ENCODE peak calls at places on chromosomes 1 and 21, in four cellular contexts. S is CD8-positive, alpha-beta T cell; P is Peyer's patch; E is DND-41. F is an unnamed sample.

GRCh38 chr1:24724345-24725208 is 20.7 kb upstream of the CLIC4 start:
- DNase-seq in S (no peak), P (no peak), E (no peak), F (no peak)

GRCh38 chr1:114164840-114165543 is 11.3 kb upstream of the SYT6 start:
- DNase-seq in S (no peak), P (no peak), E (no peak), F (no peak)

GRCh38 chr1:209132736-209133467 is 450.6 kb upstream of the CAMK1G start:
- DNase-seq in S (no peak), P (peak; percentile 47), E (no peak), F (no peak)

GRCh38 chr1:43304771-43305300 is 4.1 kb downstream of the TIE1 start:
- DNase-seq in S (no peak), P (no peak), E (no peak), F (no peak)

GRCh38 chr1:85579619-85580018 is 942 bp upstream of the CCN1 start:
- DNase-seq in S (no peak), P (no peak), E (no peak), F (no peak)

GRCh38 chr1:228465571-228466146 is 21.5 kb upstream of the RNF187 start:
- DNase-seq in S (no peak), P (no peak), E (no peak), F (no peak)

GRCh38 chr21:38683222-38683621 is 122.5 kb upstream of the ETS2 start:
- DNase-seq in S (no peak), P (no peak), E (no peak), F (no peak)

GRCh38 chr1:53553734-53554509 is 94.7 kb downstream of the DMRTB1 start:
- DNase-seq in S (no peak), P (peak; percentile 25), E (no peak), F (no peak)

GRCh38 chr1:111172463-111172862 is 28.0 kb downstream of the DENND2D start:
- DNase-seq in S (no peak), P (no peak), E (no peak), F (no peak)

GRCh38 chr1:203695116-203695515 is 68.5 kb downstream of the ATP2B4 start:
- DNase-seq in S (no peak), P (no peak), E (no peak), F (no peak)

GRCh38 chr1:246492611-246493245 is 14.4 kb downstream of the SMYD3 start:
- DNase-seq in S (peak; percentile 20), P (peak; percentile 82), E (peak; percentile 60), F (peak; percentile 16)

GRCh38 chr1:116375884-116376733 is 3.1 kb downstream of the ATP1A1 start:
- DNase-seq in S (peak; percentile 43), P (peak; percentile 93), E (peak; percentile 24), F (peak; percentile 50)

GRCh38 chr1:107019166-107019565 is 37.3 kb upstream of the PRMT6 start:
- DNase-seq in S (no peak), P (no peak), E (no peak), F (no peak)

GRCh38 chr1:119739150-119739549 is 27.4 kb downstream of the PHGDH start:
- DNase-seq in S (no peak), P (no peak), E (no peak), F (no peak)

GRCh38 chr1:119737040-119737682 is 25.4 kb downstream of the PHGDH start:
- DNase-seq in S (no peak), P (peak; percentile 50), E (no peak), F (no peak)

GRCh38 chr1:119735217-119735616 is 23.5 kb downstream of the PHGDH start:
- DNase-seq in S (no peak), P (no peak), E (no peak), F (no peak)

GRCh38 chr1:119738100-119738720 is 26.5 kb downstream of the PHGDH start:
- DNase-seq in S (no peak), P (no peak), E (no peak), F (no peak)

GRCh38 chr1:119736649-119737039 is 24.9 kb downstream of the PHGDH start:
- DNase-seq in S (no peak), P (no peak), E (no peak), F (no peak)
- H3K27ac ChIP-seq in S (no peak overlapping the region), P (no peak overlapping the region), E (no peak overlapping the region), F (no peak overlapping the region)

GRCh38 chr1:32536764-32537163 is 2.5 kb upstream of the ZBTB8A start:
- DNase-seq in S (no peak), P (no peak), E (no peak), F (no peak)
- H3K27ac ChIP-seq in S (no peak overlapping the region), P (no peak overlapping the region), E (no peak overlapping the region), F (no peak overlapping the region)

DNA sequence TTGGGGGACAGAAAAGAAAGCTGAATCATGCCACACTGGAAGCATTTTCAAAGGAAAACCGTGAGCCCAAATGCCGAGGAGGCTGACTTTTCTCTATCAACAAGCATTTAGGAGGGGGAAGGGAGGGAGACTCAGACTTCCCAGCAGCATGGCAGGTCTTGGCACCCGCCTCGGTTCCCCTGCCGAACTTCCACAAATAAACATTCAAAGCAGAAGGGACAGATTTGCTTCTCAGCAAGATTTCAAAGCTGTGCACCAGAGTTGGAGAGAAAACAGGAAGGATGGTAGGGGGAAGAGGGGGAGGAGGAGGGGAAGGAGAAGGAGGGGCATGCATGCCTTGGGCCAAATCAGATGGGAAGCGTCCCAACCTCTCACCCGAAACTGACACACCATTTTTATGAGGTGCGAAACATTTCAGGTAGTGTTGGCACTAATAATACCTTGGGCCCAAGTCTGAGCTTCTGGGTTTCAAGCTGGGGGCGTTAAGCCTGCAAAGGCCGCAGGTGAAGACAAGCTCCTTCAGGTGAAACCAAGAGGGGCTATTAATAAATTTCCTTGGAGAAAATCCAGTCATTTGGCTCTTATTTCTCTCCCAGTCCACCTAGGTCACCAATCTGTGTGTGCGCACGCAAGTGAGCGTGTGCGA is 26.4 kb downstream of the ABCA4 start:
- DNase-seq in S (no peak), P (peak; percentile 61), E (peak; percentile 41), F (no peak)
- H3K27ac ChIP-seq in S (no peak overlapping the region), P (peak overlapping the region; percentile 82), E (peak overlapping the region; percentile 95), F (no peak overlapping the region)

DNA sequence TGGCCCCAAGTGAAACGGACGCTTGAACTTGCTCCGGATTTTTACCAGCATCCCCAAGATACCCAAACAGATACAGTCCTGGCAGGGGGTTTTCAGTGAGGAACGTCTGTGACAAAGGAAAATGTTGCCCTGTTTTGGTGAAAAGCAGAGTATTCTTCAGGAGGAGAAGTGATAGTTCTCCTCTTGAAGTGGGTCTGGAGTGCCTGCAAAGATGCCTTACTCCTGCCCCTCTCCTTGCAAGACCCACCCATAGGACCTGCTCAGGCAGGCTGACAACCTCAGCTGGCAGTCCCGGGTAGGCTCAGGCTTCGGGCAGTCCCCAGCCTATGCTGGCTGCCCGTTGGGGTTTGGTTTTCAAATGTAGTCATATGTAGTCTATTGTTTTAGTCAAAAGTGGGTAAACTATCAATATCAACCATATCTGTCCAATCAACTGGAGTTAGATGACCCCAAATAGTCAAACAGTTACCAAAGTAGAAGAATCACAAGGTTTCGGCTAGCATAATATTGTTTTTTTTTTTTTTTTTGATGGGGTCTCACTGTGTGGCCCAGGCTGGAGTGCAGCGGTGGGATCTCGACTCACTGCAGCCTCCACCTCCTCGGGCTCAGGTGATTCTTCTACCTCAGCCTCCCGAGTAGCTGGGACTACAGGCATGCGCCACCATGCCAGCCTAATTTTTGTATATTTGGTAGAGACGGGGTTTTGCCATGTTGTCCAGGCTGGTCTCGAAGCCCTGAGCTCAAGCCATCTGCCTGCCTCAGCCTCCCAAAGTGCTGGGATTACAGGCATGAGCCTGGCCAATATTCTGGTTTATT is 996 bp upstream of the ARL8A start:
- DNase-seq in S (peak; percentile 22), P (no peak), E (peak; percentile 50), F (no peak)
- H3K27ac ChIP-seq in S (no peak overlapping the region), P (peak overlapping the region; percentile 88), E (peak overlapping the region; percentile 75), F (peak overlapping the region; percentile 83)

GRCh38 chr1:244387415-244387814 is 64.3 kb downstream of the ADSS2 start:
- DNase-seq in S (no peak), P (no peak), E (no peak), F (no peak)
- H3K27ac ChIP-seq in S (no peak overlapping the region), P (no peak overlapping the region), E (no peak overlapping the region), F (no peak overlapping the region)

GRCh38 chr1:14825396-14825795 is 226.9 kb downstream of the KAZN start:
- DNase-seq in S (no peak), P (no peak), E (no peak), F (no peak)
- H3K27ac ChIP-seq in S (no peak overlapping the region), P (no peak overlapping the region), E (no peak overlapping the region), F (no peak overlapping the region)

GRCh38 chr1:162264108-162264507 is 112.5 kb downstream of the SPATA46 start:
- DNase-seq in S (no peak), P (no peak), E (no peak), F (no peak)

GRCh38 chr1:162271972-162272371 is 104.7 kb downstream of the SPATA46 start:
- DNase-seq in S (no peak), P (no peak), E (no peak), F (no peak)

GRCh38 chr1:162270016-162270415 is 106.6 kb downstream of the SPATA46 start:
- DNase-seq in S (no peak), P (no peak), E (no peak), F (no peak)

GRCh38 chr1:162265983-162266382 is 110.7 kb downstream of the SPATA46 start:
- DNase-seq in S (no peak), P (no peak), E (no peak), F (no peak)
- H3K27ac ChIP-seq in S (no peak overlapping the region), P (no peak overlapping the region), E (no peak overlapping the region), F (no peak overlapping the region)

DNA sequence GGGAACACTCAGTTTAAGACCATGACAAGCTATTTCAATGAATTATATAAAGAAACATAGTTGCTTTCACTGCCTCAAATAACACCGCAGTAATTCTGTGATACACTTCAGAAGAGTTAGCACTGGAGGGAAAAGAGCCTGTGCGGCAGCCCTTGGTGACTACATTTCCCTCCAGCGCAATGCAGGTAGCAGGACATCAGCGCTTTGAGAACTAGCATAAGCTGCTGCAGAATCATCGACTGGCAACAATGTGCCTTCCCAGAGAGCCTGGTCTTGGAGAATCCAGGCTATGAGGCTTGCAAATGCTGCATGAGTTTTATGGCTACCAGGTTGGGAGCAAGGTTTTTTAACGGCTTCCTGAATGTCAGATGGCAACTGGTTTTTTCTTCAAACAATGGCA is 7.5 kb downstream of the NRIP1 start:
- DNase-seq in S (no peak), P (no peak), E (no peak), F (no peak)
- H3K27ac ChIP-seq in S (no peak overlapping the region), P (peak overlapping the region; percentile 2), E (no peak overlapping the region), F (no peak overlapping the region)

GRCh38 chr1:818611-819291 is 105.0 kb upstream of the SAMD11 start:
- DNase-seq in S (no peak), P (no peak), E (no peak), F (no peak)
- H3K27ac ChIP-seq in S (no peak overlapping the region), P (peak overlapping the region; percentile 72), E (no peak overlapping the region), F (no peak overlapping the region)

DNA sequence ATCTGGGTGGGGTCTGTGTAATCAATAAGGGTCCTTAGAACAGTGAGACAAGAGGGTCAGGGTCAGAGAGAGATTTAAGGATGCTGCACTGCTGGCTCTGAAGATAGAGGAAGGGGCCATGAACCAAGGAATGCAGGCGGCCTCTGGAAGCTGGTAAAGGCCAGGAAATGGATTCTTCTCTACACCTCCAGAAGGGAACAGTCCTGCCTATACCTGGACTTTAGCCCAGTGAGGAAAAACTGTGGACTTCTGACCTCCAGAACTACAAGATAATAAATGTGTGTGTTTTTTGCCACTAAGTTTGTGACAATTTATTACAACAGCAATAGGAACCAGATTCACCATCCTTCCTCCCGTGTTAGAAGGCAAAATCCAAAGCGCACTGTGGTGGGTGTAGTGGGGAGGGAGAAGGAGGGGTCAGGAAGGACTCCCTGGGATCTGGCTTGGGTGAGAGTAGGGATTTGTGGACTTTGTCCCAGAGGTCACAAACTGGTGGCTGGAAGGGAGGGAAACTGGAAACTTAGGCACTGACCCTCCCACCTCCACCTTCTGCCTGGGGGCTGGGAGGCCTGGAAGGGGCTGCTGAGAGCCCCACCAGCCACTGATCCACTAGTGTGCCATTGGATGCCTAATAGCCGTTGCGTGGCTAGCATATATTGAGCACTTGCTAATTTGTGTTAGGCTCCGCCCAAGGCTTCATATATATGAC is 5.4 kb upstream of the CELA2A start:
- DNase-seq in S (no peak), P (no peak), E (no peak), F (no peak)
- H3K27ac ChIP-seq in S (no peak overlapping the region), P (no peak overlapping the region), E (no peak overlapping the region), F (no peak overlapping the region)

F was measured in naive thymus-derived CD4-positive, alpha-beta T cell.